ENCODE peak calls at places on chromosomes 7 and 10, in four cellular contexts. P, J, G and I are unnamed samples.

GRCh38 chr7:64874114-64874513 is 29.0 kb upstream of the ZNF273 start:
- DNase-seq in J (no peak), G (no peak), P (no peak), I (no peak)

GRCh38 chr10:69222157-69223027 is 2.3 kb downstream of the HKDC1 start:
- DNase-seq in J (peak), P (peak), G (no peak), I (peak)

GRCh38 chr7:155166108-155166507 is 96.0 kb downstream of the HTR5A start:
- DNase-seq in P (no peak), J (peak), G (no peak), I (no peak)

GRCh38 chr7:95180-95862 is 97.0 kb upstream of the FAM20C start:
- DNase-seq in G (peak), P (no peak), J (peak), I (no peak)

GRCh38 chr10:18571076-18571475 is 80.3 kb downstream of the NSUN6 start:
- DNase-seq in J (no peak), P (no peak), G (no peak), I (no peak)

GRCh38 chr10:108358912-108359311 is 1194.4 kb upstream of the SORCS1 start:
- DNase-seq in G (no peak), J (peak), P (no peak), I (peak)

GRCh38 chr10:79445217-79445707 is at the start of gene ZCCHC24:
- DNase-seq in G (peak), J (no peak), P (peak), I (no peak)

GRCh38 chr7:156772725-156773124 is 120.3 kb downstream of the LMBR1 start:
- DNase-seq in J (no peak), G (no peak), P (no peak), I (no peak)

GRCh38 chr7:140698477-140698876 is 2.0 kb downstream of the NDUFB2 start:
- DNase-seq in G (no peak), P (no peak), J (no peak), I (no peak)

GRCh38 chr7:100875356-100875751 is 451 bp downstream of the SRRT start:
- DNase-seq in J (no peak), P (no peak), G (peak), I (no peak)